ENCODE peak calls at places on chromosomes 12 and 14, in six cellular contexts. E is sciatic nerve, H is pancreas, X is NCI-H524, L is Right ventricle myocardium superior, Y is erythroblast. S is an unnamed sample.

GRCh38 chr14:57761800-57762199 is 104.1 kb downstream of the SLC35F4 start:
- DNase-seq in E (no peak), H (no peak), X (no peak), L (no peak), Y (no peak), S (no peak)

GRCh38 chr12:25995906-25996305 is 37.4 kb downstream of the RASSF8 start:
- DNase-seq in E (no peak), H (no peak), X (no peak), L (no peak), Y (no peak), S (no peak)

GRCh38 chr12:19223695-19224094 is 94.2 kb downstream of the PLEKHA5 start:
- DNase-seq in E (no peak), H (no peak), X (no peak), L (no peak), Y (no peak), S (no peak)

GRCh38 chr14:95518045-95518751 is 1.7 kb upstream of the SYNE3 start:
- DNase-seq in E (no peak), H (no peak), X (no peak), L (no peak), Y (no peak), S (no peak)

GRCh38 chr12:64177001-64177400 is 45.1 kb downstream of the KICS2 start:
- DNase-seq in E (no peak), H (no peak), X (no peak), L (no peak), Y (no peak), S (no peak)

GRCh38 chr14:105187935-105188524 is 6.9 kb upstream of the NUDT14 start:
- DNase-seq in E (no peak), H (peak; percentile 71), X (peak; percentile 37), L (no peak), Y (no peak), S (no peak)

GRCh38 chr14:68099348-68100045 is 279.9 kb downstream of the RAD51B start:
- DNase-seq in E (no peak), H (no peak), X (no peak), L (no peak), Y (no peak), S (no peak)

GRCh38 chr12:108047130-108047550 is 81.9 kb upstream of the WSCD2 start:
- DNase-seq in E (no peak), H (no peak), X (no peak), L (no peak), Y (no peak), S (no peak)

GRCh38 chr12:109304485-109304884 is 4.6 kb downstream of the FOXN4 start:
- DNase-seq in E (no peak), H (no peak), X (no peak), L (no peak), Y (no peak), S (no peak)

GRCh38 chr12:52295663-52296062 is 4.3 kb upstream of the KRT81 start:
- DNase-seq in E (no peak), H (no peak), X (no peak), L (no peak), Y (no peak), S (no peak)

GRCh38 chr14:79703209-79703608 is 508.1 kb downstream of the DIO2 start:
- DNase-seq in E (no peak), H (no peak), X (no peak), L (no peak), Y (no peak), S (no peak)

GRCh38 chr12:26994109-26994508 is 20.1 kb downstream of the TM7SF3 start:
- DNase-seq in E (no peak), H (no peak), X (no peak), L (no peak), Y (no peak), S (no peak)

GRCh38 chr14:51884086-51884927 is 23.9 kb downstream of the GNG2 start:
- DNase-seq in E (no peak), H (no peak), X (peak; percentile 29), L (no peak), Y (no peak), S (no peak)

GRCh38 chr14:69354383-69355154 is 43.5 kb downstream of the ERH start:
- DNase-seq in E (no peak), H (no peak), X (no peak), L (no peak), Y (no peak), S (peak; percentile 74)

GRCh38 chr12:125954362-125954761 is 889.1 kb downstream of the AACS start:
- DNase-seq in E (no peak), H (no peak), X (no peak), L (no peak), Y (no peak), S (no peak)

GRCh38 chr12:87216436-87216835 is 812.8 kb downstream of the C12orf50 start:
- DNase-seq in E (no peak), H (no peak), X (no peak), L (no peak), Y (no peak), S (no peak)

GRCh38 chr14:36451346-36452065 is 68.5 kb downstream of the NKX2-1 start:
- DNase-seq in E (no peak), H (no peak), X (no peak), L (no peak), Y (no peak), S (no peak)

GRCh38 chr12:15581006-15581405 is 208.2 kb downstream of the EPS8 start:
- DNase-seq in E (no peak), H (no peak), X (no peak), L (no peak), Y (no peak), S (no peak)

GRCh38 chr12:13042666-13043230 is 1.4 kb upstream of the FAM234B start:
- DNase-seq in E (no peak), H (no peak), X (no peak), L (no peak), Y (no peak), S (no peak)

GRCh38 chr12:121983546-121984205 is 38.0 kb upstream of the BCL7A start:
- DNase-seq in E (no peak), H (no peak), X (no peak), L (no peak), Y (no peak), S (no peak)

GRCh38 chr14:99647407-99647806 is 2.5 kb downstream of the HHIPL1 start:
- DNase-seq in E (no peak), H (no peak), X (no peak), L (no peak), Y (no peak), S (no peak)